ENCODE peak calls at places on chromosomes 11 and 22, in seven cellular contexts. S is PC-3, J is chondrocyte, N is B cell, B is prostate gland, O is Panc1, F is neural progenitor cell. Z is an unnamed sample.

GRCh38 chr22:48639896-48640732 is 1187.6 kb downstream of the BRD1 start:
- DNase-seq in J (no peak), S (no peak), O (no peak), B (no peak), F (no peak), N (no peak), Z (no peak)

GRCh38 chr11:23233075-23233474 is 372.8 kb upstream of the CCDC179 start:
- DNase-seq in O (no peak), J (no peak), S (peak; percentile 67), B (no peak), N (no peak), F (no peak), Z (no peak)

GRCh38 chr11:125772834-125773505 is 5.7 kb downstream of the PATE2 start:
- DNase-seq in J (no peak), B (no peak), F (no peak), S (no peak), N (no peak), O (no peak), Z (no peak)

GRCh38 chr11:121494355-121495099 is 41.8 kb upstream of the SORL1-AS1 start:
- DNase-seq in N (peak; percentile 61), S (no peak), J (no peak), O (no peak), B (no peak), F (no peak), Z (no peak)

GRCh38 chr11:112789481-112789880 is 171.7 kb upstream of the NCAM1 start:
- DNase-seq in B (no peak), F (no peak), S (no peak), N (no peak), J (no peak), O (no peak), Z (no peak)

GRCh38 chr11:25183436-25183835 is 686.6 kb downstream of the LUZP2 start:
- DNase-seq in B (no peak), F (no peak), O (no peak), N (no peak), J (no peak), S (no peak), Z (no peak)

GRCh38 chr11:33997473-33998347 is 53.8 kb upstream of the CAPRIN1 start:
- DNase-seq in O (no peak), F (peak; percentile 4), J (no peak), B (no peak), S (peak; percentile 19), N (no peak), Z (no peak)

GRCh38 chr22:22520667-22521602 is 865 bp upstream of the ZNF280A start:
- DNase-seq in N (no peak), F (peak; percentile 30), J (no peak), S (peak; percentile 4), B (no peak), O (no peak), Z (no peak)

GRCh38 chr22:37784829-37785495 is 22.8 kb upstream of the GCAT start:
- DNase-seq in J (no peak), N (no peak), S (peak; percentile 66), F (no peak), B (peak; percentile 88), O (no peak), Z (no peak)

GRCh38 chr22:45903355-45904149 is 73.4 kb downstream of the WNT7B start:
- DNase-seq in B (peak; percentile 26), S (peak; percentile 60), O (no peak), F (no peak), J (no peak), N (no peak), Z (no peak)

GRCh38 chr11:111336582-111337256 is 38.4 kb downstream of the POU2AF3 start:
- DNase-seq in O (no peak), N (no peak), B (no peak), J (no peak), S (no peak), F (no peak), Z (no peak)

GRCh38 chr11:83035070-83035854 is 36.4 kb downstream of the RAB30 start:
- DNase-seq in F (no peak), S (no peak), N (peak; percentile 82), J (no peak), O (no peak), B (no peak), Z (no peak)

GRCh38 chr22:27207907-27208306 is 550.5 kb downstream of the MIAT start:
- DNase-seq in O (no peak), F (no peak), S (no peak), B (no peak), N (no peak), J (no peak), Z (no peak)

GRCh38 chr22:42688241-42688913 is 32.3 kb downstream of the A4GALT start:
- DNase-seq in B (peak; percentile 95), F (peak; percentile 58), J (no peak), O (no peak), N (no peak), S (peak; percentile 84), Z (no peak)

GRCh38 chr22:37991738-37992442 is 7.5 kb upstream of the SOX10 start:
- DNase-seq in S (no peak), F (no peak), N (no peak), O (no peak), J (no peak), B (no peak), Z (no peak)

GRCh38 chr11:77259681-77260080 is 41.8 kb downstream of the GDPD4 start:
- DNase-seq in O (no peak), J (no peak), N (no peak), S (no peak), B (no peak), F (no peak), Z (no peak)

DNA sequence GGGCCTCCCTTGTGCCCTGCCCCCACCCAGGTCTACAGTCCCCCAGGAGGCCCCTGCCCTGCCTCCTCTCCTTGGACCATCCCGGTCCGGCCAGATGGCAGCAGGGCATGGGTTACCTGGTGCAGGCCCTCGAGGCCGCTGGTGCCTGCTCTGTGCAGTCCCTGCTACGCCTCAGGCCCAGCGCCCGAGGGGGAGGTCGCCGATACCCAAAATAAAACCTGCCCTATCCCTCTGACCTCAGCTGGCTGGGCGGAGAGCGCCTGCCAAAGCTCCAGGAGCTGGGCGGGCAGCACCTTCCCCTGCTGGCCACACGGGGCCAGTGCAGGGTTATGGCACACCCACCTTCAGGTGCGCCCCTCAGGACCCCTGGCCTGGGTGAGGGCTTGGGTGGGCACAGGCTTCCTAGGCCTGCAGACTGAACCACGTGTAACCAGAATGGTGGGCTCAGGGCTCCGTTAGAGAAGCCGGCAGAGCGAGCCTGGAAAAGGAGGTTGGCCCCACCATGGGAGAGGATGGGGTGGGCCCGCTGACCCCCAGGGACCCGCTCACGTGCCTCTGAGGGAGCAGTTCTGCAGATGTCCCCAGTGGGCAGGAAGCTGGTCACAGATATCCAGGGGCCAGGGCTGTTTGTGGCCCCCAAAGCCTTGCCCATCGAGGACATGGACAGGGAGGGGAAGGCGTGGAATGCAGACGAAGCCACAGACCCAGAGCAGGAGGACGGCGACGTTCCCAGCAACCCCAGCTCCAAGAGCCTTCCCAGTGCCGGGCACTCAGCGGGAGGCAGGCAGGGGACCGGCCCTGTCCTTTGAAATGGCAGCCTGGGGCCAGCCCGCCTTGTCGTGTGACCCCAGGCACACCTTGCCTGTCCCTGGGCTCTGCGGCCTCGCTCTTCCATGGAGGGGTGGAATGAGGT is 1.7 kb upstream of the TNNT3 start:
- DNase-seq in O (no peak), S (no peak), F (peak; percentile 42), B (no peak), N (peak; percentile 31), J (peak; percentile 84), Z (peak; percentile 53)
- TF ChIP-seq CTCF in O (peak; percentile 86), S (peak; percentile 55), F (peak; percentile 52), B (no peak), N (peak; percentile 48), J (peak; percentile 67), Z (peak; percentile 40)

GRCh38 chr22:32646476-32646875 is 155.0 kb upstream of the TIMP3 start:
- DNase-seq in S (no peak), F (no peak), N (no peak), O (no peak), J (no peak), B (no peak), Z (no peak)

GRCh38 chr22:32650553-32651345 is 150.8 kb upstream of the TIMP3 start:
- DNase-seq in J (no peak), B (no peak), S (no peak), O (no peak), F (no peak), N (no peak), Z (no peak)

GRCh38 chr22:32652609-32653008 is 148.9 kb upstream of the TIMP3 start:
- DNase-seq in J (no peak), B (no peak), F (no peak), N (no peak), S (no peak), O (no peak), Z (no peak)

GRCh38 chr22:32648486-32648885 is 153.0 kb upstream of the TIMP3 start:
- DNase-seq in B (no peak), J (no peak), O (no peak), N (no peak), S (no peak), F (no peak), Z (no peak)

GRCh38 chr22:32649515-32650200 is 151.8 kb upstream of the TIMP3 start:
- DNase-seq in O (no peak), S (no peak), F (no peak), B (no peak), N (no peak), J (no peak), Z (no peak)
- TF ChIP-seq CTCF in O (no peak), S (no peak), F (no peak), B (no peak), N (no peak), J (no peak), Z (no peak)

DNA sequence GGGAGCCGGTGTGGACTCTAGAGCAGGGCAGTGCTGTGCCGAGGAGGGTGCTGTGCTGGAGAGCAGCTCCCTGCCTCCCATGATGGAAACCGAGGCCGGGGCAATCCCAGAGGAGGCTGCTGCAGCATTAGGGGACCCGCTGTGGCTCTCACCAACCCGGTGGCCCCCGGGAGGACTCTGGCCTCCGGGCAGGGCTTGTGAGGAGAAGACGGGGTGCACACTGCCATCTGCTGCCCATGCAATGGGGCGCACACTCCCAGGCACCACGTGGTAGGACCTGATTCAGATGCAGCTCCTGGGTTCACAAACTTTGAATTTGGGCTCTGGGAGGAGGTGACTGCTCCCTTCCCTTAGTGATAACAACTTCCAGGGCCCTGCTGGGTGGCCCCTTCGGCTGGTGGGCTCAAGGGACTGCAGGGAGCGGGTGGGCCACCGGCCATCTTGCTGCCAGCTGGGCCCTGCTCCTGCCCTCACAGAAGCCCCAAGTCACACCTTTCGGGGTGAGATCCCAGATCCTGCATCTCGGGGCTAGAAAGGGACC is 93.8 kb upstream of the FGF3 start:
- DNase-seq in F (peak; percentile 50), N (no peak), J (peak; percentile 67), O (no peak), B (no peak), S (no peak), Z (no peak)
- TF ChIP-seq CTCF in F (peak; percentile 46), N (no peak), J (peak; percentile 69), O (peak; percentile 84), B (no peak), S (peak; percentile 56), Z (peak; percentile 53)

DNA sequence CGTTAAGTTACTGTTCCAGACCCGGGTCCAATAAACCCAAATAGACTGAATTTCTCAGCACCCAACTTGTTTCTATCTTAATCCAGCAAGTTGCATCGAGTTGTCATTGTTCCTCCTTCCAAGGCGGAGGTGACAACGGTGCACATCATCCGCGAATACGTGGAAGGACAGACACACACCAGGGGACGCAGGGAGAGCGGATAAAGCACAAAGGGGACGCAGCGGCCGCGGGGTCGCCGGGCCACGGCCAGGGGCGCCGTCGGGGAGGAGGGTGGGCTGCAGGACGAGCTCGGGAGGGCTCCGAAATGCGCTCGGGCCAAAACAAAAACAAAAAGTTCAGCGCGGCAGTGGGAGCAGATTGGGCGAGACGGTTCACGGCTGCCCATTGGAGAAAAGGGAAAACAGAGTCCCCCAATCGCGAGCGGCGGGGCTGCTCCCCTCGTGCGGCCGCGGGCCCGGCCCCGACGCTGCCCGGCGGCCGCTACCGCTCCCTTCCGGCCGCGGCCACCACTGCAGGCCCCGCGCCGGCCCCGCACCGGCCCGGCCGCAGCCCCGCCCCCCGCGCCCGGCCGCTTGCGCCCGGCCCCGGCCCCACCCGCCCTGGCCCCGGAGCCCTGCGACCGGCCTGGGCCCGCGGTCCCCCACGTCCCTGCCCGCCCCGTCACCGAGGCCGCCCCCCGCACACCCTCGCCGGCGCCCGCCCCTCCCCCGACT is 518 bp downstream of the KMT5B start:
- DNase-seq in S (peak; percentile 80), B (peak; percentile 57), N (peak; percentile 81), J (no peak), F (peak; percentile 94), O (no peak), Z (peak; percentile 89)
- TF ChIP-seq CTCF in S (peak; percentile 28), B (no peak), N (peak; percentile 25), J (peak; percentile 67), F (peak; percentile 36), O (no peak), Z (peak; percentile 40)

Z was measured in GM13977.